ENCODE peak calls at places on chromosomes 2 and 18, in nine cellular contexts. One of them, this sample, is unnamed.

GRCh38 chr2:201130524-201131186 is 14.7 kb downstream of the CFLAR start:
- DNase-seq in neural progenitor cell: no peak
- DNase-seq in AG04450: peak; percentile 48
- DNase-seq in bronchial epithelial cell: peak; percentile 99
- DNase-seq in cardiac muscle cell: peak; percentile 85
- DNase-seq in heart right ventricle: no peak
- DNase-seq in body of pancreas: no peak
- DNase-seq in HL-60: no peak
- DNase-seq in kidney epithelial cell: no peak
- DNase-seq in this sample: no peak

GRCh38 chr2:129805889-129806288 is 173.6 kb upstream of the RAB6C start:
- DNase-seq in neural progenitor cell: no peak
- DNase-seq in AG04450: no peak
- DNase-seq in bronchial epithelial cell: no peak
- DNase-seq in cardiac muscle cell: no peak
- DNase-seq in heart right ventricle: no peak
- DNase-seq in body of pancreas: no peak
- DNase-seq in HL-60: no peak
- DNase-seq in kidney epithelial cell: no peak
- DNase-seq in this sample: no peak

GRCh38 chr18:10022365-10022764 is 108.5 kb downstream of the VAPA start:
- DNase-seq in neural progenitor cell: no peak
- DNase-seq in AG04450: no peak
- DNase-seq in bronchial epithelial cell: no peak
- DNase-seq in cardiac muscle cell: no peak
- DNase-seq in heart right ventricle: no peak
- DNase-seq in body of pancreas: no peak
- DNase-seq in HL-60: no peak
- DNase-seq in kidney epithelial cell: no peak
- DNase-seq in this sample: no peak

GRCh38 chr18:54119524-54120019 is 104.9 kb downstream of the MBD2 start:
- DNase-seq in neural progenitor cell: peak; percentile 73
- DNase-seq in AG04450: peak; percentile 20
- DNase-seq in bronchial epithelial cell: peak; percentile 72
- DNase-seq in cardiac muscle cell: peak; percentile 81
- DNase-seq in heart right ventricle: no peak
- DNase-seq in body of pancreas: peak; percentile 47
- DNase-seq in HL-60: peak; percentile 66
- DNase-seq in kidney epithelial cell: peak; percentile 29
- DNase-seq in this sample: no peak

GRCh38 chr2:222959358-222959757 is 92.6 kb upstream of the KCNE4 start:
- DNase-seq in neural progenitor cell: peak; percentile 20
- DNase-seq in AG04450: peak; percentile 72
- DNase-seq in bronchial epithelial cell: peak; percentile 84
- DNase-seq in cardiac muscle cell: peak; percentile 84
- DNase-seq in heart right ventricle: no peak
- DNase-seq in body of pancreas: no peak
- DNase-seq in HL-60: no peak
- DNase-seq in kidney epithelial cell: peak; percentile 84
- DNase-seq in this sample: no peak

GRCh38 chr2:33395660-33396249 is 80.7 kb upstream of the RASGRP3 start:
- DNase-seq in neural progenitor cell: peak; percentile 23
- DNase-seq in AG04450: no peak
- DNase-seq in bronchial epithelial cell: peak; percentile 56
- DNase-seq in cardiac muscle cell: peak; percentile 79
- DNase-seq in heart right ventricle: no peak
- DNase-seq in body of pancreas: peak; percentile 49
- DNase-seq in HL-60: peak; percentile 64
- DNase-seq in kidney epithelial cell: no peak
- DNase-seq in this sample: no peak

GRCh38 chr2:24984912-24985311 is 13.2 kb upstream of the DNAJC27 start:
- DNase-seq in neural progenitor cell: peak; percentile 64
- DNase-seq in AG04450: no peak
- DNase-seq in bronchial epithelial cell: no peak
- DNase-seq in cardiac muscle cell: peak; percentile 68
- DNase-seq in heart right ventricle: peak; percentile 36
- DNase-seq in body of pancreas: peak; percentile 44
- DNase-seq in HL-60: no peak
- DNase-seq in kidney epithelial cell: no peak
- DNase-seq in this sample: peak; percentile 76

GRCh38 chr2:45968946-45969584 is 317.6 kb downstream of the PRKCE start:
- DNase-seq in neural progenitor cell: no peak
- DNase-seq in AG04450: peak; percentile 8
- DNase-seq in bronchial epithelial cell: no peak
- DNase-seq in cardiac muscle cell: no peak
- DNase-seq in heart right ventricle: no peak
- DNase-seq in body of pancreas: peak; percentile 20
- DNase-seq in HL-60: no peak
- DNase-seq in kidney epithelial cell: no peak
- DNase-seq in this sample: no peak

GRCh38 chr2:46690825-46691224 is 211.5 kb downstream of the TMEM247 start:
- DNase-seq in neural progenitor cell: no peak
- DNase-seq in AG04450: peak; percentile 61
- DNase-seq in bronchial epithelial cell: no peak
- DNase-seq in cardiac muscle cell: peak; percentile 76
- DNase-seq in heart right ventricle: no peak
- DNase-seq in body of pancreas: no peak
- DNase-seq in HL-60: no peak
- DNase-seq in kidney epithelial cell: no peak
- DNase-seq in this sample: no peak

GRCh38 chr2:205675861-205676516 is 6.3 kb upstream of the NRP2 start:
- DNase-seq in neural progenitor cell: peak; percentile 67
- DNase-seq in AG04450: no peak
- DNase-seq in bronchial epithelial cell: peak; percentile 70
- DNase-seq in cardiac muscle cell: peak; percentile 84
- DNase-seq in heart right ventricle: no peak
- DNase-seq in body of pancreas: peak; percentile 50
- DNase-seq in HL-60: peak; percentile 25
- DNase-seq in kidney epithelial cell: no peak
- DNase-seq in this sample: no peak

GRCh38 chr2:206962966-206963365 is 23.6 kb downstream of the CPO start:
- DNase-seq in neural progenitor cell: no peak
- DNase-seq in AG04450: no peak
- DNase-seq in bronchial epithelial cell: no peak
- DNase-seq in cardiac muscle cell: no peak
- DNase-seq in heart right ventricle: no peak
- DNase-seq in body of pancreas: peak; percentile 31
- DNase-seq in HL-60: no peak
- DNase-seq in kidney epithelial cell: no peak
- DNase-seq in this sample: no peak

GRCh38 chr2:26917135-26917836 is 53.2 kb upstream of the MAPRE3 start:
- DNase-seq in neural progenitor cell: no peak
- DNase-seq in AG04450: no peak
- DNase-seq in bronchial epithelial cell: no peak
- DNase-seq in cardiac muscle cell: no peak
- DNase-seq in heart right ventricle: no peak
- DNase-seq in body of pancreas: no peak
- DNase-seq in HL-60: no peak
- DNase-seq in kidney epithelial cell: no peak
- DNase-seq in this sample: no peak

GRCh38 chr2:200913654-200914053 is 24.5 kb downstream of the NIF3L1 start:
- DNase-seq in neural progenitor cell: no peak
- DNase-seq in AG04450: no peak
- DNase-seq in bronchial epithelial cell: peak; percentile 36
- DNase-seq in cardiac muscle cell: peak; percentile 25
- DNase-seq in heart right ventricle: no peak
- DNase-seq in body of pancreas: no peak
- DNase-seq in HL-60: no peak
- DNase-seq in kidney epithelial cell: no peak
- DNase-seq in this sample: no peak

GRCh38 chr2:233811087-233811486 is 33.0 kb downstream of the MROH2A start:
- DNase-seq in neural progenitor cell: no peak
- DNase-seq in AG04450: no peak
- DNase-seq in bronchial epithelial cell: no peak
- DNase-seq in cardiac muscle cell: no peak
- DNase-seq in heart right ventricle: no peak
- DNase-seq in body of pancreas: no peak
- DNase-seq in HL-60: no peak
- DNase-seq in kidney epithelial cell: no peak
- DNase-seq in this sample: no peak

GRCh38 chr2:222572761-222573174 is 83.1 kb downstream of the FARSB start:
- DNase-seq in neural progenitor cell: no peak
- DNase-seq in AG04450: peak; percentile 15
- DNase-seq in bronchial epithelial cell: peak; percentile 38
- DNase-seq in cardiac muscle cell: peak; percentile 75
- DNase-seq in heart right ventricle: no peak
- DNase-seq in body of pancreas: peak; percentile 13
- DNase-seq in HL-60: no peak
- DNase-seq in kidney epithelial cell: no peak
- DNase-seq in this sample: no peak

GRCh38 chr18:41992066-41992465 is 37.0 kb downstream of the PIK3C3 start:
- DNase-seq in neural progenitor cell: no peak
- DNase-seq in AG04450: no peak
- DNase-seq in bronchial epithelial cell: no peak
- DNase-seq in cardiac muscle cell: no peak
- DNase-seq in heart right ventricle: no peak
- DNase-seq in body of pancreas: no peak
- DNase-seq in HL-60: peak; percentile 40
- DNase-seq in kidney epithelial cell: no peak
- DNase-seq in this sample: no peak

GRCh38 chr2:73386342-73386868 is 769 bp downstream of the ALMS1 start:
- DNase-seq in neural progenitor cell: peak; percentile 53
- DNase-seq in AG04450: no peak
- DNase-seq in bronchial epithelial cell: no peak
- DNase-seq in cardiac muscle cell: no peak
- DNase-seq in heart right ventricle: no peak
- DNase-seq in body of pancreas: no peak
- DNase-seq in HL-60: no peak
- DNase-seq in kidney epithelial cell: no peak
- DNase-seq in this sample: no peak

GRCh38 chr2:133421516-133422324 is 146.5 kb downstream of the NCKAP5 start:
- DNase-seq in neural progenitor cell: peak; percentile 51
- DNase-seq in AG04450: peak; percentile 24
- DNase-seq in bronchial epithelial cell: peak; percentile 18
- DNase-seq in cardiac muscle cell: peak; percentile 9
- DNase-seq in heart right ventricle: peak; percentile 14
- DNase-seq in body of pancreas: peak; percentile 39
- DNase-seq in HL-60: no peak
- DNase-seq in kidney epithelial cell: peak; percentile 56
- DNase-seq in this sample: no peak

DNA sequence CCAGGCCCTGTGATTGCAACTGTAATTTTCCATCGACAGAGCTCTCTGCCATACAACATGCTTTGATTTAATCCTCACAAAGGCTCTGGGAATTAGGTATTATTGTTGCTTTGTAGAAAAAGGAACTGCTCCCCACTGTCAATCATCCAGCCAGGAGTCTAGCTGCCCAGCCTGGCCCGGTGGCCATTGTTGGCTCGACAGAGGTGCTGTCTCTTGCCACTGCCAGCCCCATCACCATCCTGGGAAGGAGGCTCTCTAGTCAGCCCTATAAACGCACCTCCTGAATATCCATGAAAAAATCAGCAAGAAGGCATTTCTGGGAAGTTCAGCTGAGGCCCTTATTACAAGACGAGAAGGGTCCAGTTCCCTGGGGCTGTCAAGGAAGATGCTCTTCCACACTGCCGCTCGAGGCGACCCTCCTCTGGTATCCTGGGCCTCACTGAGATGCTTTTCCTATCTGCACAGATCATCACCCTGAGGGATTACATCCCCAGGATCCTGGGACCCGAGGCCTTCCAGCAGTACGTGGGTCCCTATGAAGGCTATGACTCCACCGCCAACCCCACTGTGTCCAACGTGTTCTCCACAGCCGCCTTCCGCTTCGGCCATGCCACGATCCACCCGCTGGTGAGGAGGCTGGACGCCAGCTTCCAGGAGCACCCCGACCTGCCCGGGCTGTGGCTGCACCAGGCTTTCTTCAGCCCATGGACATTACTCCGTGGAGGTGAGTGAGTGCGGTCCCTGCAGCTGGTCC is 71.0 kb downstream of the TPO start:
- DNase-seq in neural progenitor cell: no peak
- DNase-seq in AG04450: no peak
- DNase-seq in bronchial epithelial cell: no peak
- DNase-seq in cardiac muscle cell: no peak
- DNase-seq in heart right ventricle: no peak
- DNase-seq in body of pancreas: no peak
- DNase-seq in HL-60: no peak
- DNase-seq in kidney epithelial cell: no peak
- DNase-seq in this sample: no peak
- H3K4me3 ChIP-seq in neural progenitor cell: no peak overlapping the region
- H3K4me3 ChIP-seq in AG04450: no peak overlapping the region
- H3K4me3 ChIP-seq in bronchial epithelial cell: no peak overlapping the region
- H3K4me3 ChIP-seq in cardiac muscle cell: no peak overlapping the region
- H3K4me3 ChIP-seq in heart right ventricle: no peak overlapping the region
- H3K4me3 ChIP-seq in body of pancreas: no peak overlapping the region
- H3K4me3 ChIP-seq in HL-60: no peak overlapping the region
- H3K4me3 ChIP-seq in kidney epithelial cell: no peak overlapping the region
- H3K4me3 ChIP-seq in this sample: no peak overlapping the region

DNA sequence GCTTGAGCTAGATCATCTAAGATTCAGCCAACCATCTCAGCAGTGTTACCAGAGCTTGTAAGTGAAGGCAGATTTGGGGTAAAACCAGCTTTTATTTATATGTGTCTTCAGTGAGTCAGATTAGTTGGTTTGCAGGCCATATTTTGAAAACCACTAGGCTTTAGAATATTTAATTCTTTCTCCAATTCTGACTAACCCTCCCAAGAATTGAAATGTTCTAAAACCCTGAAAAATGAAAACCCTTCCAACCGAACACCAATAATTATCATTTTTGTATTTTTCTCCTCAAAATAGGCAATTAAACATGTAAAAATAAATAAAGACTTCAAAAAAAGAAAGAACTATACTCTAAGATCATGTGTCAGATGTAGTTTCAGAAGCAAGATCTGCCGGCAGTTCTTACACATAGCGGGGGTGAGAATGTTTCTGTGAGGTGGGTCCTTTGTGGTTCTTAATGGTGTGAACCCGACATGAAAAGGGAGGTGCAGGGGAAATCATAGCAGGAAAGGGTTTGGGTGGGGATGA is 14.2 kb downstream of the PLEK start:
- DNase-seq in neural progenitor cell: no peak
- DNase-seq in AG04450: no peak
- DNase-seq in bronchial epithelial cell: no peak
- DNase-seq in cardiac muscle cell: no peak
- DNase-seq in heart right ventricle: no peak
- DNase-seq in body of pancreas: no peak
- DNase-seq in HL-60: no peak
- DNase-seq in kidney epithelial cell: no peak
- DNase-seq in this sample: no peak
- H3K27me3 ChIP-seq in neural progenitor cell: peaks cover 6% of the 10 kb centered on the region
- H3K27me3 ChIP-seq in AG04450: peaks cover 48% of the 10 kb centered on the region
- H3K27me3 ChIP-seq in bronchial epithelial cell: peaks cover 1% of the 10 kb centered on the region
- H3K27me3 ChIP-seq in cardiac muscle cell: peaks cover under 1% of the 10 kb centered on the region
- H3K27me3 ChIP-seq in heart right ventricle: no peaks in the 10 kb centered on the region
- H3K27me3 ChIP-seq in body of pancreas: no peaks in the 10 kb centered on the region
- H3K27me3 ChIP-seq in HL-60: no peaks in the 10 kb centered on the region
- H3K27me3 ChIP-seq in kidney epithelial cell: no peaks in the 10 kb centered on the region
- H3K27me3 ChIP-seq in this sample: no peaks in the 10 kb centered on the region

GRCh38 chr2:229297284-229297683 is 26.2 kb upstream of the PID1 start:
- DNase-seq in neural progenitor cell: no peak
- DNase-seq in AG04450: no peak
- DNase-seq in bronchial epithelial cell: peak; percentile 15
- DNase-seq in cardiac muscle cell: peak; percentile 80
- DNase-seq in heart right ventricle: no peak
- DNase-seq in body of pancreas: peak; percentile 58
- DNase-seq in HL-60: peak; percentile 49
- DNase-seq in kidney epithelial cell: no peak
- DNase-seq in this sample: no peak
- H3K4me3 ChIP-seq in neural progenitor cell: no peak overlapping the region
- H3K4me3 ChIP-seq in AG04450: no peak overlapping the region
- H3K4me3 ChIP-seq in bronchial epithelial cell: no peak overlapping the region
- H3K4me3 ChIP-seq in cardiac muscle cell: no peak overlapping the region
- H3K4me3 ChIP-seq in heart right ventricle: no peak overlapping the region
- H3K4me3 ChIP-seq in body of pancreas: no peak overlapping the region
- H3K4me3 ChIP-seq in HL-60: no peak overlapping the region
- H3K4me3 ChIP-seq in kidney epithelial cell: no peak overlapping the region
- H3K4me3 ChIP-seq in this sample: no peak overlapping the region

GRCh38 chr2:10860476-10861325 is 48.1 kb upstream of the PDIA6 start:
- DNase-seq in neural progenitor cell: no peak
- DNase-seq in AG04450: no peak
- DNase-seq in bronchial epithelial cell: no peak
- DNase-seq in cardiac muscle cell: no peak
- DNase-seq in heart right ventricle: no peak
- DNase-seq in body of pancreas: no peak
- DNase-seq in HL-60: no peak
- DNase-seq in kidney epithelial cell: no peak
- DNase-seq in this sample: no peak
- H3K27me3 ChIP-seq in neural progenitor cell: no peaks in the 10 kb centered on the region
- H3K27me3 ChIP-seq in AG04450: peaks cover 27% of the 10 kb centered on the region
- H3K27me3 ChIP-seq in bronchial epithelial cell: peaks cover 2% of the 10 kb centered on the region
- H3K27me3 ChIP-seq in cardiac muscle cell: no peaks in the 10 kb centered on the region
- H3K27me3 ChIP-seq in heart right ventricle: peaks cover 15% of the 10 kb centered on the region
- H3K27me3 ChIP-seq in body of pancreas: no peaks in the 10 kb centered on the region
- H3K27me3 ChIP-seq in HL-60: peaks cover 2% of the 10 kb centered on the region
- H3K27me3 ChIP-seq in kidney epithelial cell: peaks cover 28% of the 10 kb centered on the region
- H3K27me3 ChIP-seq in this sample: no peaks in the 10 kb centered on the region